ENCODE peak calls at places on chromosomes 12 and 14, in nine cellular contexts. One of them, this sample, is unnamed.

GRCh38 chr12:4178424-4179184 is 95.0 kb upstream of the CCND2 start:
- ATAC-seq in left ventricle myocardium superior: no peak
- ATAC-seq in upper lobe of right lung: no peak
- ATAC-seq in Panc1: no peak
- ATAC-seq in HCT116: no peak
- ATAC-seq in CD4-positive, alpha-beta T cell: no peak
- ATAC-seq in CD8-positive, alpha-beta T cell: no peak
- ATAC-seq in Right ventricle myocardium inferior: no peak
- ATAC-seq in natural killer cell: no peak
- ATAC-seq in this sample: peak

GRCh38 chr12:78878447-78878846 is 13.9 kb downstream of the SYT1 start:
- ATAC-seq in left ventricle myocardium superior: no peak
- ATAC-seq in upper lobe of right lung: no peak
- ATAC-seq in Panc1: no peak
- ATAC-seq in HCT116: peak
- ATAC-seq in CD4-positive, alpha-beta T cell: no peak
- ATAC-seq in CD8-positive, alpha-beta T cell: no peak
- ATAC-seq in Right ventricle myocardium inferior: no peak
- ATAC-seq in natural killer cell: no peak
- ATAC-seq in this sample: no peak

GRCh38 chr12:65232490-65233077 is 45.9 kb upstream of the MSRB3 start:
- ATAC-seq in left ventricle myocardium superior: no peak
- ATAC-seq in upper lobe of right lung: no peak
- ATAC-seq in Panc1: no peak
- ATAC-seq in HCT116: no peak
- ATAC-seq in CD4-positive, alpha-beta T cell: peak
- ATAC-seq in CD8-positive, alpha-beta T cell: peak
- ATAC-seq in Right ventricle myocardium inferior: no peak
- ATAC-seq in natural killer cell: peak
- ATAC-seq in this sample: no peak

GRCh38 chr12:130281157-130281799 is 56.4 kb upstream of the PIWIL1 start:
- ATAC-seq in left ventricle myocardium superior: peak
- ATAC-seq in upper lobe of right lung: peak
- ATAC-seq in Panc1: no peak
- ATAC-seq in HCT116: peak
- ATAC-seq in CD4-positive, alpha-beta T cell: peak
- ATAC-seq in CD8-positive, alpha-beta T cell: no peak
- ATAC-seq in Right ventricle myocardium inferior: no peak
- ATAC-seq in natural killer cell: no peak
- ATAC-seq in this sample: peak

GRCh38 chr14:23183479-23183878 is at the start of gene SLC7A8:
- ATAC-seq in left ventricle myocardium superior: peak
- ATAC-seq in upper lobe of right lung: peak
- ATAC-seq in Panc1: no peak
- ATAC-seq in HCT116: peak
- ATAC-seq in CD4-positive, alpha-beta T cell: peak
- ATAC-seq in CD8-positive, alpha-beta T cell: peak
- ATAC-seq in Right ventricle myocardium inferior: peak
- ATAC-seq in natural killer cell: no peak
- ATAC-seq in this sample: peak

GRCh38 chr12:49064767-49065152 is 4.2 kb upstream of the KMT2D start:
- ATAC-seq in left ventricle myocardium superior: no peak
- ATAC-seq in upper lobe of right lung: no peak
- ATAC-seq in Panc1: no peak
- ATAC-seq in HCT116: no peak
- ATAC-seq in CD4-positive, alpha-beta T cell: no peak
- ATAC-seq in CD8-positive, alpha-beta T cell: no peak
- ATAC-seq in Right ventricle myocardium inferior: no peak
- ATAC-seq in natural killer cell: no peak
- ATAC-seq in this sample: no peak

GRCh38 chr12:43797561-43798217 is 8.4 kb downstream of the TWF1 start:
- ATAC-seq in left ventricle myocardium superior: no peak
- ATAC-seq in upper lobe of right lung: no peak
- ATAC-seq in Panc1: no peak
- ATAC-seq in HCT116: no peak
- ATAC-seq in CD4-positive, alpha-beta T cell: no peak
- ATAC-seq in CD8-positive, alpha-beta T cell: no peak
- ATAC-seq in Right ventricle myocardium inferior: no peak
- ATAC-seq in natural killer cell: no peak
- ATAC-seq in this sample: no peak

GRCh38 chr14:83994020-83994419 is 1535.9 kb upstream of the FLRT2 start:
- ATAC-seq in left ventricle myocardium superior: no peak
- ATAC-seq in upper lobe of right lung: no peak
- ATAC-seq in Panc1: no peak
- ATAC-seq in HCT116: no peak
- ATAC-seq in CD4-positive, alpha-beta T cell: no peak
- ATAC-seq in CD8-positive, alpha-beta T cell: no peak
- ATAC-seq in Right ventricle myocardium inferior: no peak
- ATAC-seq in natural killer cell: no peak
- ATAC-seq in this sample: no peak

GRCh38 chr14:77641534-77642341 is 25.3 kb upstream of the SPTLC2 start:
- ATAC-seq in left ventricle myocardium superior: peak
- ATAC-seq in upper lobe of right lung: peak
- ATAC-seq in Panc1: peak
- ATAC-seq in HCT116: no peak
- ATAC-seq in CD4-positive, alpha-beta T cell: peak
- ATAC-seq in CD8-positive, alpha-beta T cell: peak
- ATAC-seq in Right ventricle myocardium inferior: peak
- ATAC-seq in natural killer cell: peak
- ATAC-seq in this sample: peak

GRCh38 chr14:55073856-55074255 is 22.4 kb downstream of the MAPK1IP1L start:
- ATAC-seq in left ventricle myocardium superior: no peak
- ATAC-seq in upper lobe of right lung: no peak
- ATAC-seq in Panc1: no peak
- ATAC-seq in HCT116: no peak
- ATAC-seq in CD4-positive, alpha-beta T cell: no peak
- ATAC-seq in CD8-positive, alpha-beta T cell: no peak
- ATAC-seq in Right ventricle myocardium inferior: no peak
- ATAC-seq in natural killer cell: no peak
- ATAC-seq in this sample: no peak

GRCh38 chr12:85623726-85624125 is 212.5 kb downstream of the RASSF9 start:
- ATAC-seq in left ventricle myocardium superior: no peak
- ATAC-seq in upper lobe of right lung: no peak
- ATAC-seq in Panc1: no peak
- ATAC-seq in HCT116: no peak
- ATAC-seq in CD4-positive, alpha-beta T cell: no peak
- ATAC-seq in CD8-positive, alpha-beta T cell: no peak
- ATAC-seq in Right ventricle myocardium inferior: no peak
- ATAC-seq in natural killer cell: no peak
- ATAC-seq in this sample: no peak

GRCh38 chr12:122889658-122890561 is 6.0 kb downstream of the VPS37B start:
- ATAC-seq in left ventricle myocardium superior: no peak
- ATAC-seq in upper lobe of right lung: no peak
- ATAC-seq in Panc1: no peak
- ATAC-seq in HCT116: no peak
- ATAC-seq in CD4-positive, alpha-beta T cell: no peak
- ATAC-seq in CD8-positive, alpha-beta T cell: no peak
- ATAC-seq in Right ventricle myocardium inferior: no peak
- ATAC-seq in natural killer cell: peak
- ATAC-seq in this sample: no peak

GRCh38 chr12:28800129-28800528 is 348.9 kb upstream of the FAR2 start:
- ATAC-seq in left ventricle myocardium superior: no peak
- ATAC-seq in upper lobe of right lung: peak
- ATAC-seq in Panc1: no peak
- ATAC-seq in HCT116: no peak
- ATAC-seq in CD4-positive, alpha-beta T cell: no peak
- ATAC-seq in CD8-positive, alpha-beta T cell: no peak
- ATAC-seq in Right ventricle myocardium inferior: no peak
- ATAC-seq in natural killer cell: no peak
- ATAC-seq in this sample: no peak

GRCh38 chr14:64594438-64594837 is 44.7 kb downstream of the PPP1R36 start:
- ATAC-seq in left ventricle myocardium superior: no peak
- ATAC-seq in upper lobe of right lung: no peak
- ATAC-seq in Panc1: no peak
- ATAC-seq in HCT116: no peak
- ATAC-seq in CD4-positive, alpha-beta T cell: no peak
- ATAC-seq in CD8-positive, alpha-beta T cell: no peak
- ATAC-seq in Right ventricle myocardium inferior: no peak
- ATAC-seq in natural killer cell: no peak
- ATAC-seq in this sample: no peak

GRCh38 chr14:34052658-34053014 is 101.8 kb upstream of the EGLN3 start:
- ATAC-seq in left ventricle myocardium superior: no peak
- ATAC-seq in upper lobe of right lung: no peak
- ATAC-seq in Panc1: no peak
- ATAC-seq in HCT116: peak
- ATAC-seq in CD4-positive, alpha-beta T cell: no peak
- ATAC-seq in CD8-positive, alpha-beta T cell: no peak
- ATAC-seq in Right ventricle myocardium inferior: no peak
- ATAC-seq in natural killer cell: no peak
- ATAC-seq in this sample: peak

GRCh38 chr12:48856379-48856778 is 4.4 kb upstream of the DDX23 start:
- ATAC-seq in left ventricle myocardium superior: no peak
- ATAC-seq in upper lobe of right lung: no peak
- ATAC-seq in Panc1: no peak
- ATAC-seq in HCT116: no peak
- ATAC-seq in CD4-positive, alpha-beta T cell: no peak
- ATAC-seq in CD8-positive, alpha-beta T cell: no peak
- ATAC-seq in Right ventricle myocardium inferior: no peak
- ATAC-seq in natural killer cell: no peak
- ATAC-seq in this sample: no peak

GRCh38 chr12:3202734-3203446 is 125.7 kb downstream of the TSPAN9 start:
- ATAC-seq in left ventricle myocardium superior: peak
- ATAC-seq in upper lobe of right lung: peak
- ATAC-seq in Panc1: peak
- ATAC-seq in HCT116: peak
- ATAC-seq in CD4-positive, alpha-beta T cell: no peak
- ATAC-seq in CD8-positive, alpha-beta T cell: no peak
- ATAC-seq in Right ventricle myocardium inferior: peak
- ATAC-seq in natural killer cell: no peak
- ATAC-seq in this sample: peak

GRCh38 chr12:11622774-11623375 is 26.6 kb upstream of the ETV6 start:
- ATAC-seq in left ventricle myocardium superior: no peak
- ATAC-seq in upper lobe of right lung: no peak
- ATAC-seq in Panc1: no peak
- ATAC-seq in HCT116: no peak
- ATAC-seq in CD4-positive, alpha-beta T cell: no peak
- ATAC-seq in CD8-positive, alpha-beta T cell: no peak
- ATAC-seq in Right ventricle myocardium inferior: no peak
- ATAC-seq in natural killer cell: no peak
- ATAC-seq in this sample: no peak

GRCh38 chr12:15179672-15180071 is 41.5 kb downstream of the RERG start:
- ATAC-seq in left ventricle myocardium superior: peak
- ATAC-seq in upper lobe of right lung: no peak
- ATAC-seq in Panc1: no peak
- ATAC-seq in HCT116: no peak
- ATAC-seq in CD4-positive, alpha-beta T cell: no peak
- ATAC-seq in CD8-positive, alpha-beta T cell: no peak
- ATAC-seq in Right ventricle myocardium inferior: peak
- ATAC-seq in natural killer cell: no peak
- ATAC-seq in this sample: no peak

GRCh38 chr12:46764005-46764404 is 61.8 kb downstream of the SLC38A4 start:
- ATAC-seq in left ventricle myocardium superior: no peak
- ATAC-seq in upper lobe of right lung: no peak
- ATAC-seq in Panc1: no peak
- ATAC-seq in HCT116: no peak
- ATAC-seq in CD4-positive, alpha-beta T cell: no peak
- ATAC-seq in CD8-positive, alpha-beta T cell: no peak
- ATAC-seq in Right ventricle myocardium inferior: no peak
- ATAC-seq in natural killer cell: no peak
- ATAC-seq in this sample: no peak

GRCh38 chr12:100827901-100828520 is 33.4 kb downstream of the ANO4 start:
- ATAC-seq in left ventricle myocardium superior: no peak
- ATAC-seq in upper lobe of right lung: peak
- ATAC-seq in Panc1: peak
- ATAC-seq in HCT116: peak
- ATAC-seq in CD4-positive, alpha-beta T cell: no peak
- ATAC-seq in CD8-positive, alpha-beta T cell: no peak
- ATAC-seq in Right ventricle myocardium inferior: no peak
- ATAC-seq in natural killer cell: no peak
- ATAC-seq in this sample: no peak

GRCh38 chr12:94167071-94167806 is 18.9 kb downstream of the PLXNC1 start:
- ATAC-seq in left ventricle myocardium superior: no peak
- ATAC-seq in upper lobe of right lung: no peak
- ATAC-seq in Panc1: no peak
- ATAC-seq in HCT116: no peak
- ATAC-seq in CD4-positive, alpha-beta T cell: no peak
- ATAC-seq in CD8-positive, alpha-beta T cell: no peak
- ATAC-seq in Right ventricle myocardium inferior: no peak
- ATAC-seq in natural killer cell: no peak
- ATAC-seq in this sample: no peak

GRCh38 chr12:76074701-76075336 is 9.7 kb downstream of the NAP1L1 start:
- ATAC-seq in left ventricle myocardium superior: no peak
- ATAC-seq in upper lobe of right lung: no peak
- ATAC-seq in Panc1: no peak
- ATAC-seq in HCT116: no peak
- ATAC-seq in CD4-positive, alpha-beta T cell: no peak
- ATAC-seq in CD8-positive, alpha-beta T cell: no peak
- ATAC-seq in Right ventricle myocardium inferior: no peak
- ATAC-seq in natural killer cell: no peak
- ATAC-seq in this sample: peak

GRCh38 chr12:27207626-27208413 is 36.3 kb upstream of the STK38L start:
- ATAC-seq in left ventricle myocardium superior: no peak
- ATAC-seq in upper lobe of right lung: no peak
- ATAC-seq in Panc1: no peak
- ATAC-seq in HCT116: no peak
- ATAC-seq in CD4-positive, alpha-beta T cell: no peak
- ATAC-seq in CD8-positive, alpha-beta T cell: no peak
- ATAC-seq in Right ventricle myocardium inferior: no peak
- ATAC-seq in natural killer cell: no peak
- ATAC-seq in this sample: peak

GRCh38 chr14:28813810-28814209 is 47.2 kb downstream of the FOXG1 start:
- ATAC-seq in left ventricle myocardium superior: no peak
- ATAC-seq in upper lobe of right lung: no peak
- ATAC-seq in Panc1: no peak
- ATAC-seq in HCT116: no peak
- ATAC-seq in CD4-positive, alpha-beta T cell: no peak
- ATAC-seq in CD8-positive, alpha-beta T cell: no peak
- ATAC-seq in Right ventricle myocardium inferior: no peak
- ATAC-seq in natural killer cell: no peak
- ATAC-seq in this sample: no peak

GRCh38 chr12:94012508-94013044 is 135.8 kb upstream of the PLXNC1 start:
- ATAC-seq in left ventricle myocardium superior: no peak
- ATAC-seq in upper lobe of right lung: no peak
- ATAC-seq in Panc1: no peak
- ATAC-seq in HCT116: no peak
- ATAC-seq in CD4-positive, alpha-beta T cell: no peak
- ATAC-seq in CD8-positive, alpha-beta T cell: no peak
- ATAC-seq in Right ventricle myocardium inferior: no peak
- ATAC-seq in natural killer cell: no peak
- ATAC-seq in this sample: no peak

GRCh38 chr12:93434305-93434704 is 7.4 kb downstream of the UBE2N start:
- ATAC-seq in left ventricle myocardium superior: peak
- ATAC-seq in upper lobe of right lung: no peak
- ATAC-seq in Panc1: no peak
- ATAC-seq in HCT116: no peak
- ATAC-seq in CD4-positive, alpha-beta T cell: no peak
- ATAC-seq in CD8-positive, alpha-beta T cell: no peak
- ATAC-seq in Right ventricle myocardium inferior: peak
- ATAC-seq in natural killer cell: no peak
- ATAC-seq in this sample: no peak

GRCh38 chr12:124653169-124653931 is 85.9 kb upstream of the NCOR2 start:
- ATAC-seq in left ventricle myocardium superior: no peak
- ATAC-seq in upper lobe of right lung: peak
- ATAC-seq in Panc1: peak
- ATAC-seq in HCT116: no peak
- ATAC-seq in CD4-positive, alpha-beta T cell: no peak
- ATAC-seq in CD8-positive, alpha-beta T cell: no peak
- ATAC-seq in Right ventricle myocardium inferior: no peak
- ATAC-seq in natural killer cell: no peak
- ATAC-seq in this sample: no peak

GRCh38 chr14:60189923-60190840 is 25.0 kb upstream of the DHRS7 start:
- ATAC-seq in left ventricle myocardium superior: no peak
- ATAC-seq in upper lobe of right lung: no peak
- ATAC-seq in Panc1: no peak
- ATAC-seq in HCT116: no peak
- ATAC-seq in CD4-positive, alpha-beta T cell: no peak
- ATAC-seq in CD8-positive, alpha-beta T cell: no peak
- ATAC-seq in Right ventricle myocardium inferior: no peak
- ATAC-seq in natural killer cell: no peak
- ATAC-seq in this sample: no peak

GRCh38 chr12:98955284-98955683 is 310.2 kb downstream of the APAF1 start:
- ATAC-seq in left ventricle myocardium superior: no peak
- ATAC-seq in upper lobe of right lung: no peak
- ATAC-seq in Panc1: peak
- ATAC-seq in HCT116: peak
- ATAC-seq in CD4-positive, alpha-beta T cell: no peak
- ATAC-seq in CD8-positive, alpha-beta T cell: no peak
- ATAC-seq in Right ventricle myocardium inferior: no peak
- ATAC-seq in natural killer cell: no peak
- ATAC-seq in this sample: no peak

GRCh38 chr12:52005903-52006703 is 643 bp upstream of the TAMALIN start:
- ATAC-seq in left ventricle myocardium superior: peak
- ATAC-seq in upper lobe of right lung: peak
- ATAC-seq in Panc1: peak
- ATAC-seq in HCT116: no peak
- ATAC-seq in CD4-positive, alpha-beta T cell: no peak
- ATAC-seq in CD8-positive, alpha-beta T cell: peak
- ATAC-seq in Right ventricle myocardium inferior: no peak
- ATAC-seq in natural killer cell: peak
- ATAC-seq in this sample: peak